ENCODE peak calls at places on chromosomes 12 and 14, in six cellular contexts. T is cardiac muscle cell; A is NCI-H1105 treated with DMSO at 0.1 percent for 48 hours; D is GOT3; S is stimulated activated CD4-positive, alpha-beta T cell treated with anti-CD3 and anti-CD28 coated beads, TNF-alpha, amount 100 ng/mL, for 48 hours; L is ovary. O is an unnamed sample.

GRCh38 chr14:62420853-62421252 is 624.4 kb downstream of the KCNH5 start:
- DNase-seq in T (no peak), A (no peak), D (no peak), S (no peak), L (no peak), O (no peak)

GRCh38 chr12:79413796-79414195 is 277.0 kb downstream of the PAWR start:
- DNase-seq in T (no peak), A (no peak), D (no peak), S (no peak), L (no peak), O (no peak)

GRCh38 chr14:36773136-36773540 is 111.5 kb downstream of the PAX9 start:
- DNase-seq in T (no peak), A (peak), D (no peak), S (no peak), L (no peak), O (no peak)

GRCh38 chr12:80400591-80400991 is 43.4 kb upstream of the PTPRQ start:
- DNase-seq in T (peak), A (no peak), D (no peak), S (no peak), L (no peak), O (peak)

GRCh38 chr14:95211721-95212504 is 54.6 kb upstream of the DICER1 start:
- DNase-seq in T (no peak), A (no peak), D (no peak), S (no peak), L (no peak), O (no peak)

GRCh38 chr12:127600211-127600610 is 666.8 kb upstream of the TMEM132C start:
- DNase-seq in T (no peak), A (no peak), D (no peak), S (no peak), L (no peak), O (no peak)

GRCh38 chr12:30908389-30909087 is 18.0 kb upstream of the TSPAN11 start:
- DNase-seq in T (peak), A (no peak), D (no peak), S (no peak), L (no peak), O (no peak)

GRCh38 chr14:75280448-75280830 is 1.8 kb downstream of the FOS start:
- DNase-seq in T (no peak), A (no peak), D (no peak), S (no peak), L (no peak), O (no peak)

O was measured in NCI-H2227 treated with DMSO at 0.1 percent for 48 hours.